ENCODE peak calls at places on chromosome 2, in eight cellular contexts. G is dermis blood vessel endothelial cell; B is fibroblast of mammary gland; E is endothelial cell; V is islet precursor cell; L is stimulated activated CD4-positive, alpha-beta T cell treated with anti-CD3 and anti-CD28 coated beads, Interleukin-4, amount 100 ng/mL, for 24 hours; O is K562; P is DMS 273 treated with DMSO at 0.1 percent for 48 hours. Y is an unnamed sample.

GRCh38 chr2:198056836-198057235 is 252.4 kb downstream of the PLCL1 start:
- DNase-seq in G (no peak), B (no peak), E (no peak), V (no peak), L (no peak), O (no peak), P (no peak), Y (no peak)

GRCh38 chr2:54000122-54000521 is 29.3 kb upstream of the PSME4 start:
- DNase-seq in G (no peak), B (no peak), E (no peak), V (no peak), L (no peak), O (no peak), P (no peak), Y (no peak)

GRCh38 chr2:221097568-221097915 is 474.6 kb downstream of the EPHA4 start:
- DNase-seq in G (no peak), B (peak; percentile 85), E (no peak), V (peak; percentile 86), L (no peak), O (no peak), P (no peak), Y (no peak)

GRCh38 chr2:152445791-152446201 is 110.8 kb downstream of the FMNL2 start:
- DNase-seq in G (peak; percentile 45), B (peak; percentile 97), E (no peak), V (no peak), L (no peak), O (no peak), P (no peak), Y (no peak)

GRCh38 chr2:37564356-37564755 is 107.1 kb downstream of the CDC42EP3 start:
- DNase-seq in G (no peak), B (no peak), E (no peak), V (no peak), L (no peak), O (no peak), P (no peak), Y (no peak)

GRCh38 chr2:69453475-69454129 is 16.4 kb upstream of the NFU1 start:
- DNase-seq in G (no peak), B (peak; percentile 10), E (no peak), V (no peak), L (peak; percentile 17), O (no peak), P (no peak), Y (peak; percentile 57)

GRCh38 chr2:149741646-149742045 is 154.1 kb upstream of the MMADHC start:
- DNase-seq in G (peak; percentile 24), B (peak; percentile 95), E (no peak), V (no peak), L (no peak), O (no peak), P (no peak), Y (no peak)

GRCh38 chr2:217817466-217818292 is 185.1 kb downstream of the TNS1 start:
- DNase-seq in G (no peak), B (no peak), E (no peak), V (no peak), L (no peak), O (no peak), P (no peak), Y (no peak)

GRCh38 chr2:33213648-33214047 is 262.8 kb upstream of the RASGRP3 start:
- DNase-seq in G (no peak), B (peak; percentile 58), E (no peak), V (no peak), L (no peak), O (no peak), P (no peak), Y (no peak)

GRCh38 chr2:162989507-162989906 is 150.9 kb upstream of the KCNH7 start:
- DNase-seq in G (no peak), B (no peak), E (no peak), V (no peak), L (no peak), O (no peak), P (no peak), Y (no peak)

GRCh38 chr2:221504905-221505304 is 67.2 kb downstream of the EPHA4 start:
- DNase-seq in G (no peak), B (no peak), E (no peak), V (no peak), L (no peak), O (no peak), P (no peak), Y (no peak)

GRCh38 chr2:172083725-172084483 is 1.4 kb upstream of the DLX1 start:
- DNase-seq in G (no peak), B (no peak), E (no peak), V (peak; percentile 73), L (no peak), O (peak; percentile 79), P (no peak), Y (peak; percentile 21)

GRCh38 chr2:45922577-45922988 is 271.1 kb downstream of the PRKCE start:
- DNase-seq in G (no peak), B (no peak), E (no peak), V (no peak), L (no peak), O (no peak), P (peak; percentile 80), Y (no peak)